ENCODE peak calls at places on chromosomes 7 and 10, in five cellular contexts. L is cardiac fibroblast, G is HT-29, T is HTR-8/SVneo, S is OCI-LY7. D is an unnamed sample.
A peak's percentile ranks its signal among the peaks of the same experiment; 100 is the strongest.

GRCh38 chr10:126898460-126898859 is 6.8 kb upstream of the DOCK1 start:
- DNase-seq in L (no peak), G (no peak), T (no peak), S (no peak), D (no peak)

GRCh38 chr7:28958946-28959417 is 852 bp upstream of the TRIL start:
- DNase-seq in L (no peak), G (no peak), T (no peak), S (no peak), D (no peak)

GRCh38 chr10:98041352-98042043 is 11.1 kb upstream of the CRTAC1 start:
- DNase-seq in L (peak; percentile 68), G (peak; percentile 82), T (peak; percentile 65), S (peak; percentile 72), D (peak; percentile 75)

GRCh38 chr10:13614530-13615332 is 28.0 kb downstream of the PRPF18 start:
- DNase-seq in L (peak; percentile 29), G (no peak), T (peak; percentile 80), S (no peak), D (no peak)

GRCh38 chr10:124996854-124997215 is 54.9 kb downstream of the ZRANB1 start:
- DNase-seq in L (no peak), G (no peak), T (no peak), S (no peak), D (no peak)

GRCh38 chr10:71396084-71396713 is 521 bp upstream of the CDH23 start:
- DNase-seq in L (peak; percentile 19), G (peak; percentile 50), T (peak; percentile 45), S (no peak), D (no peak)

GRCh38 chr7:121557034-121557892 is 161.2 kb upstream of the FAM3C start:
- DNase-seq in L (no peak), G (no peak), T (no peak), S (no peak), D (peak; percentile 15)

GRCh38 chr10:11164806-11165590 is 147.3 kb downstream of the CELF2 start:
- DNase-seq in L (peak; percentile 80), G (no peak), T (peak; percentile 5), S (peak; percentile 63), D (peak; percentile 83)

GRCh38 chr7:116354546-116355422 is 144.4 kb downstream of the TES start:
- DNase-seq in L (peak; percentile 100), G (peak; percentile 95), T (peak; percentile 60), S (no peak), D (peak; percentile 94)

D was measured in AG08395.